ENCODE peak calls at places on chromosomes 1 and 21, in four cellular contexts. U, Q, K and C are unnamed samples.

GRCh38 chr1:153402226-153402625 is 11.4 kb upstream of the S100A8 start:
- ATAC-seq in U (no peak), Q (no peak), K (no peak), C (no peak)

GRCh38 chr1:109404838-109405237 is 7.1 kb upstream of the SORT1 start:
- ATAC-seq in U (no peak), Q (no peak), K (no peak), C (no peak)

GRCh38 chr1:100362821-100363466 is 10.6 kb downstream of the CDC14A start:
- ATAC-seq in U (no peak), Q (no peak), K (no peak), C (no peak)

GRCh38 chr21:22904385-22904784 is 1906.2 kb downstream of the NCAM2 start:
- ATAC-seq in U (no peak), Q (no peak), K (no peak), C (no peak)

GRCh38 chr21:33775100-33775828 is 133.0 kb downstream of the ITSN1 start:
- ATAC-seq in U (no peak), Q (peak), K (no peak), C (no peak)

GRCh38 chr1:214377886-214378285 is 96.9 kb downstream of the SMYD2 start:
- ATAC-seq in U (no peak), Q (no peak), K (no peak), C (no peak)

GRCh38 chr1:210464519-210465039 is 135.9 kb downstream of the HHAT start:
- ATAC-seq in U (no peak), Q (peak), K (no peak), C (no peak)

GRCh38 chr1:78122389-78122788 is 76.6 kb downstream of the GIPC2 start:
- ATAC-seq in U (no peak), Q (no peak), K (no peak), C (no peak)

GRCh38 chr1:160911441-160911840 is 26.5 kb upstream of the ITLN1 start:
- ATAC-seq in U (peak), Q (peak), K (no peak), C (no peak)

GRCh38 chr1:38053416-38054091 is 7.0 kb upstream of the POU3F1 start:
- ATAC-seq in U (no peak), Q (no peak), K (peak), C (no peak)

GRCh38 chr21:33069994-33070811 is at the start of gene OLIG1:
- ATAC-seq in U (peak), Q (peak), K (peak), C (no peak)

GRCh38 chr1:186094170-186094569 is 280.9 kb downstream of the TPR start:
- ATAC-seq in U (no peak), Q (peak), K (peak), C (no peak)

GRCh38 chr1:223731076-223731770 is 18.9 kb downstream of the CAPN2 start:
- ATAC-seq in U (peak), Q (peak), K (no peak), C (peak)

GRCh38 chr1:156926175-156926574 is 5.7 kb downstream of the LRRC71 start:
- ATAC-seq in U (no peak), Q (peak), K (peak), C (no peak)

GRCh38 chr1:25933479-25934365 is 27.5 kb upstream of the STMN1 start:
- ATAC-seq in U (no peak), Q (no peak), K (no peak), C (no peak)

GRCh38 chr1:12458571-12458970 is 159.4 kb downstream of the DHRS3 start:
- ATAC-seq in U (no peak), Q (peak), K (no peak), C (peak)

GRCh38 chr1:94029135-94029993 is 91.6 kb downstream of the ABCA4 start:
- ATAC-seq in U (no peak), Q (no peak), K (no peak), C (no peak)

GRCh38 chr21:37396855-37397254 is 30.3 kb downstream of the DYRK1A start:
- ATAC-seq in U (peak), Q (no peak), K (no peak), C (no peak)

GRCh38 chr1:235113183-235113917 is 15.3 kb downstream of the TOMM20 start:
- ATAC-seq in U (peak), Q (no peak), K (peak), C (no peak)

GRCh38 chr1:19406680-19407079 is 78.7 kb downstream of the CAPZB start:
- ATAC-seq in U (no peak), Q (no peak), K (no peak), C (no peak)

GRCh38 chr1:19405195-19405760 is 80.1 kb downstream of the CAPZB start:
- ATAC-seq in U (peak), Q (no peak), K (no peak), C (peak)

GRCh38 chr1:19404748-19405147 is 80.6 kb downstream of the CAPZB start:
- ATAC-seq in U (no peak), Q (no peak), K (no peak), C (no peak)

GRCh38 chr1:19407494-19408096 is 77.7 kb downstream of the CAPZB start:
- ATAC-seq in U (no peak), Q (no peak), K (no peak), C (no peak)

GRCh38 chr1:19405761-19406481 is 79.4 kb downstream of the CAPZB start:
- ATAC-seq in U (peak), Q (no peak), K (no peak), C (peak)
- H3K27ac ChIP-seq in U (no peak), Q (peak), K (no peak), C (peak)

GRCh38 chr1:69520326-69520725 is 47.4 kb upstream of the LRRC7 start:
- ATAC-seq in U (no peak), Q (no peak), K (no peak), C (no peak)
- TF ChIP-seq CTCF in U (no peak), Q (no peak), K (no peak), C (no peak)

GRCh38 chr1:65524931-65525296 is 104.4 kb downstream of the LEPR start:
- ATAC-seq in U (peak), Q (no peak), K (no peak), C (peak)

GRCh38 chr1:65526049-65526556 is 105.6 kb downstream of the LEPR start:
- ATAC-seq in U (no peak), Q (no peak), K (no peak), C (no peak)

GRCh38 chr1:65527211-65527610 is 106.7 kb downstream of the LEPR start:
- ATAC-seq in U (peak), Q (no peak), K (no peak), C (no peak)

GRCh38 chr1:65527672-65528071 is 107.2 kb downstream of the LEPR start:
- ATAC-seq in U (no peak), Q (no peak), K (no peak), C (no peak)

GRCh38 chr1:65525297-65526048 is 105.0 kb downstream of the LEPR start:
- ATAC-seq in U (peak), Q (peak), K (peak), C (peak)
- H3K4me3 ChIP-seq in U (peak), Q (peak), K (no peak), C (peak)

DNA sequence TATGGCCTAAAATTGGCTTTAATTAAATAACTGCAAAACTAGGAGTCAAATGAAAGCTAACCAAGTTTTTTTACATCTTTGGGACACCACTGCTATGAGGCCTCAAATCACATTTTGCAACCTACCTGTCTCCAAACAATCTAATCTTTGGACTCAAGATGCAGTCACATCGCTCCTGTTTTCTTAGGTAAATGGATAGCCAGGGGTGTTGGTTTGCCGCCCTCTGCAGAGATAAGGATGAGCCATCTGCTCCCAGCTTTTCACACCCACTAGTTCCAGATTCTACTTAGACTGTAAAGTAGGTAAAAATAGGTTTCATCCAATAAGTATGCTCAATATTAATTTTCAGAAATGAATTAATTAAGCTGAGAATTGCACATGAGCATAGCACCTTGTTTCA is 456.5 kb downstream of the KIF26B start:
- ATAC-seq in U (no peak), Q (no peak), K (no peak), C (no peak)
- H3K27ac ChIP-seq in U (no peak), Q (no peak), K (no peak), C (no peak)

GRCh38 chr1:207619833-207620572 is 24.9 kb upstream of the CR1L start:
- ATAC-seq in U (peak), Q (peak), K (peak), C (peak)

DNA sequence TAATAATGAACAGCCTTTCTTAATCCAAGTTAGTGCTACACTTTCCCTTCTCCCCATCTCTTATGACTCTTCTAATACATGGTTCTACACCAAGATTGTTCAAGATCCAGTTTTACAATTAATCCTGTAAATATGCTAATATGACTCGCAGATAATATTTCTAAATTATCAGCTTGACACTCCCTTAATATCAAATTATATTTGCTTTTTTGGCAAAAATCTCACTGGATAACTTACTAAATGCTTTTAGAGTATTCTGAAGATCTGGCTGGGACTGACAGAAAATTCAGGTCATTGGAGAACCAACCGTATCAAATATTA is 24.4 kb upstream of the CR1L start:
- ATAC-seq in U (no peak), Q (no peak), K (no peak), C (no peak)
- TF ChIP-seq CTCF in U (no peak), Q (no peak), K (peak), C (no peak)